ENCODE peak calls at places on chromosomes 12 and 14, in five cellular contexts. B is uterus, T is foreskin fibroblast, A is MCF 10A, F is suprapubic skin. M is an unnamed sample.

GRCh38 chr14:89810101-89810500 is 144.4 kb downstream of the EFCAB11 start:
- DNase-seq in B (no peak), T (peak), A (no peak), F (no peak), M (no peak)

GRCh38 chr12:82425241-82425640 is 66.9 kb downstream of the METTL25 start:
- DNase-seq in B (no peak), T (peak), A (no peak), F (no peak), M (no peak)

GRCh38 chr12:28158353-28158752 is 31.9 kb upstream of the CCDC91 start:
- DNase-seq in B (no peak), T (no peak), A (no peak), F (no peak), M (no peak)

GRCh38 chr12:122116707-122117535 is 38.4 kb downstream of the MLXIP start:
- DNase-seq in B (no peak), T (no peak), A (no peak), F (no peak), M (peak)

GRCh38 chr14:51121096-51121495 is 26.2 kb upstream of the TRIM9 start:
- DNase-seq in B (no peak), T (no peak), A (no peak), F (no peak), M (no peak)

GRCh38 chr12:96070670-96071279 is 35.4 kb upstream of the LTA4H start:
- DNase-seq in B (no peak), T (no peak), A (peak), F (no peak), M (no peak)

GRCh38 chr14:22471545-22472121 is 117.4 kb downstream of the DAD1 start:
- DNase-seq in B (no peak), T (peak), A (peak), F (no peak), M (no peak)

GRCh38 chr14:35331605-35332516 is 39.7 kb downstream of the PSMA6 start:
- DNase-seq in B (no peak), T (peak), A (no peak), F (no peak), M (peak)

GRCh38 chr14:102220031-102220430 is 80.3 kb downstream of the WDR20 start:
- DNase-seq in B (no peak), T (no peak), A (no peak), F (no peak), M (peak)

GRCh38 chr12:121949643-121950397 is 31.4 kb downstream of the CFAP251 start:
- DNase-seq in B (no peak), T (peak), A (peak), F (no peak), M (no peak)

GRCh38 chr12:129675947-129676346 is 227.9 kb downstream of the TMEM132D start:
- DNase-seq in B (no peak), T (no peak), A (no peak), F (no peak), M (no peak)

GRCh38 chr12:8499616-8500015 is 13.7 kb upstream of the CLEC4D start:
- DNase-seq in B (no peak), T (no peak), A (no peak), F (no peak), M (no peak)
- TF ChIP-seq CTCF in B (no peak), T (no peak), A (no peak), F (no peak), M (peak)

GRCh38 chr12:31516702-31517101 is 74.2 kb downstream of the DENND5B start:
- DNase-seq in B (no peak), T (no peak), A (no peak), F (no peak), M (no peak)
- TF ChIP-seq CTCF in B (no peak), T (no peak), A (no peak), F (no peak), M (no peak)

DNA sequence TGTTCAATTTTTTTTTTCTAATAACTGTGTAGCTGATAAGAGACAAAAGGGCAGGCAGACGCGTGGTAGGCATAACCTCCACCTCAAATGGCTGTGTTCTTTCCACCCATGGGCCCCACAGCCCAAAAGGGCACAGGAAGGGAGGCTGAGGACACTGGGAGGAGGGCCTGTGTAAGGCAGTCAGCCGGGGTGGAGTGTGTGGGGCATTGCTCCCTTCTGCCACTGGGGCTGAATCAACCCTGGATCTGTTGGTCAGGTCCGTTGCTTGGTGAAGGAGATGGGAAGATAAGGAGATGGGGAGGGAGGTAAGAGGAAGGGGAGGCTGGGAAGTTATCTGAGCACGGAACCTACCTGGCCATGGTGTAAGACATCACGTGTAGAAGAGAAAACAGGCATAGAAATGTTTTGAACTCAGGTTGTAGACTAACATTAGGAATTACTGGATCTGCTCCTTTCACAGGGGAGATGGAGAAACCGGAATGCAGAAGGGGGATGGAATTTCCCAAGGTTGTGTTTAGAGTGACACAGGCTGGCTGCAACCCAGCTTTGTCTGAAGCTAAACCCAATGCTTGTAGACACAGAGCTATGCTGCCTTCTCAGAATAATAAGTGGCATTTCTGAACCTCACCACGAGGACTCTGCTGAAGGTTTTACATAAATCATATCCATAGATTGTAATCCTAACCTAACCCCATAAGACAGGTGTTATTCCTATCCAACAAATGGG is 138.5 kb upstream of the NOS1 start:
- DNase-seq in B (no peak), T (no peak), A (no peak), F (no peak), M (no peak)
- TF ChIP-seq CTCF in B (no peak), T (no peak), A (no peak), F (no peak), M (no peak)

GRCh38 chr12:103626498-103626897 is 39.4 kb downstream of the STAB2 start:
- DNase-seq in B (peak), T (peak), A (peak), F (no peak), M (no peak)
- TF ChIP-seq CTCF in B (no peak), T (no peak), A (peak), F (no peak), M (peak)

GRCh38 chr12:83827860-83828259 is 1084.7 kb downstream of the SLC6A15 start:
- DNase-seq in B (no peak), T (no peak), A (no peak), F (no peak), M (no peak)
- TF ChIP-seq CTCF in B (no peak), T (no peak), A (no peak), F (no peak), M (peak)

GRCh38 chr12:7937867-7938506 is 2.0 kb upstream of the SLC2A3 start:
- DNase-seq in B (no peak), T (peak), A (no peak), F (no peak), M (no peak)
- TF ChIP-seq CTCF in B (peak), T (no peak), A (no peak), F (no peak), M (peak)

GRCh38 chr14:68943107-68943506 is 36.0 kb downstream of the ACTN1 start:
- DNase-seq in B (no peak), T (no peak), A (no peak), F (no peak), M (no peak)

GRCh38 chr14:68942281-68943035 is 36.6 kb downstream of the ACTN1 start:
- DNase-seq in B (no peak), T (no peak), A (no peak), F (no peak), M (no peak)

GRCh38 chr14:68940614-68941185 is 38.4 kb downstream of the ACTN1 start:
- DNase-seq in B (no peak), T (no peak), A (no peak), F (no peak), M (peak)

GRCh38 chr14:68939893-68940613 is 39.0 kb downstream of the ACTN1 start:
- DNase-seq in B (peak), T (peak), A (peak), F (no peak), M (peak)

GRCh38 chr14:68941820-68942219 is 37.3 kb downstream of the ACTN1 start:
- DNase-seq in B (no peak), T (peak), A (peak), F (no peak), M (no peak)
- TF ChIP-seq CTCF in B (peak), T (peak), A (peak), F (no peak), M (peak)